ENCODE peak calls at places on chromosomes 5 and 9, in nine cellular contexts. D is AG04450, Q is tibial nerve, T is Peyer's patch, L is A549, A is fibroblast of lung, I is BE2C, X is lower lobe of right lung, N is psoas muscle. K is an unnamed sample. For H3K9me3, the result is how much of the 10 kb centered on the place peaks cover.

GRCh38 chr5:142317173-142317572 is 7.6 kb downstream of the SPRY4 start:
- DNase-seq in A (no peak), X (no peak), T (no peak), D (no peak), Q (no peak), L (no peak), I (no peak), N (no peak), K (no peak)

GRCh38 chr5:140162275-140162674 is 12.7 kb upstream of the CYSTM1 start:
- DNase-seq in T (no peak), X (no peak), I (no peak), L (no peak), D (no peak), N (no peak), Q (no peak), A (no peak), K (no peak)

GRCh38 chr5:168897387-168898122 is 318.4 kb upstream of the PANK3 start:
- DNase-seq in T (no peak), I (no peak), X (no peak), N (no peak), A (no peak), D (no peak), L (no peak), Q (no peak), K (no peak)

GRCh38 chr9:128877852-128878251 is 3.9 kb downstream of the KYAT1 start:
- DNase-seq in I (no peak), A (no peak), D (no peak), T (no peak), Q (no peak), N (no peak), X (no peak), L (no peak), K (no peak)

GRCh38 chr9:131289301-131290038 is at the start of gene PLPP7:
- DNase-seq in A (peak), T (peak), L (no peak), D (no peak), I (peak), Q (peak), X (no peak), N (peak), K (no peak)

GRCh38 chr5:31192442-31192841 is 1.0 kb upstream of the CDH6 start:
- DNase-seq in I (peak), A (no peak), L (no peak), N (no peak), T (no peak), X (no peak), D (no peak), Q (no peak), K (no peak)

GRCh38 chr5:161311141-161311708 is 235.3 kb downstream of the GABRB2 start:
- DNase-seq in L (no peak), I (no peak), T (no peak), X (no peak), N (no peak), D (no peak), Q (no peak), A (no peak), K (no peak)

GRCh38 chr5:74360535-74361210 is 279.9 kb downstream of the ENC1 start:
- DNase-seq in I (no peak), X (no peak), Q (no peak), T (no peak), N (no peak), L (no peak), A (peak), D (no peak), K (no peak)

GRCh38 chr5:7047862-7048261 is 334.6 kb downstream of the TENT4A start:
- DNase-seq in I (no peak), A (no peak), L (no peak), X (no peak), D (no peak), Q (no peak), T (no peak), N (no peak), K (no peak)

GRCh38 chr5:139671096-139671841 is 23.1 kb downstream of the CXXC5 start:
- DNase-seq in N (no peak), A (peak), Q (no peak), T (peak), D (no peak), L (no peak), X (no peak), I (no peak), K (no peak)

GRCh38 chr9:122336836-122337560 is 33.8 kb upstream of the PTGS1 start:
- DNase-seq in N (no peak), A (no peak), T (peak), D (no peak), I (no peak), L (no peak), X (no peak), Q (no peak), K (no peak)

GRCh38 chr9:35771943-35772342 is 17.9 kb upstream of the MSMP start:
- DNase-seq in Q (no peak), A (no peak), I (no peak), X (no peak), L (no peak), N (no peak), D (no peak), T (no peak), K (no peak)

GRCh38 chr5:169856571-169856970 is 123.7 kb downstream of the INSYN2B start:
- DNase-seq in T (no peak), N (no peak), L (peak), Q (no peak), D (peak), I (no peak), A (peak), X (no peak), K (no peak)

GRCh38 chr9:126151031-126151670 is 175.5 kb upstream of the MVB12B start:
- DNase-seq in N (no peak), L (no peak), D (no peak), I (no peak), Q (no peak), X (no peak), A (peak), T (no peak), K (no peak)

GRCh38 chr5:59722875-59723274 is 170.7 kb downstream of the PDE4D start:
- DNase-seq in Q (no peak), L (no peak), I (no peak), N (no peak), D (no peak), A (peak), T (no peak), X (no peak), K (no peak)

GRCh38 chr9:33273972-33274328 is 9.1 kb downstream of the CHMP5 start:
- DNase-seq in D (no peak), N (no peak), L (no peak), X (no peak), T (no peak), I (no peak), A (peak), Q (no peak), K (no peak)

GRCh38 chr9:126612329-126612812 is 1.4 kb upstream of the LMX1B start:
- DNase-seq in L (no peak), T (no peak), Q (no peak), I (no peak), N (no peak), X (no peak), A (no peak), D (no peak), K (no peak)

GRCh38 chr5:101418735-101419134 is 515.7 kb upstream of the ST8SIA4 start:
- DNase-seq in Q (no peak), X (no peak), T (no peak), N (no peak), L (no peak), I (no peak), D (no peak), A (peak), K (no peak)

GRCh38 chr5:73170522-73170921 is 2.5 kb upstream of the TMEM174 start:
- DNase-seq in N (no peak), D (no peak), T (no peak), L (no peak), X (no peak), Q (no peak), I (peak), A (no peak), K (no peak)

GRCh38 chr5:25091917-25092316 is 447.1 kb upstream of the CDH10 start:
- DNase-seq in Q (no peak), T (no peak), I (no peak), A (peak), D (no peak), X (no peak), N (no peak), L (no peak), K (no peak)

GRCh38 chr5:150272531-150272930 is 17.0 kb downstream of the CAMK2A start:
- DNase-seq in N (no peak), L (peak), D (no peak), Q (no peak), I (peak), T (no peak), A (peak), X (no peak), K (no peak)

GRCh38 chr5:28380172-28380571 is 1341.8 kb upstream of the CDH9 start:
- DNase-seq in A (no peak), L (no peak), T (no peak), X (no peak), D (no peak), I (no peak), Q (no peak), N (no peak), K (no peak)

GRCh38 chr5:61675015-61675692 is 343.1 kb downstream of the ZSWIM6 start:
- DNase-seq in N (no peak), Q (no peak), X (no peak), T (no peak), L (no peak), I (no peak), A (no peak), D (no peak), K (no peak)

GRCh38 chr5:123371575-123372179 is 51.5 kb downstream of the CEP120 start:
- DNase-seq in D (no peak), I (peak), X (peak), T (peak), A (no peak), Q (peak), L (peak), N (peak), K (no peak)

GRCh38 chr5:88675758-88676636 is 207.0 kb downstream of the MEF2C start:
- DNase-seq in D (no peak), X (no peak), A (peak), Q (no peak), T (no peak), I (no peak), L (peak), N (no peak), K (no peak)

GRCh38 chr5:176418251-176418650 is 1.9 kb upstream of the CLTB start:
- DNase-seq in L (no peak), A (peak), X (no peak), T (no peak), I (no peak), D (no peak), Q (no peak), N (no peak), K (no peak)

GRCh38 chr5:176425138-176425537 is 8.8 kb upstream of the CLTB start:
- DNase-seq in T (no peak), A (peak), X (no peak), N (no peak), I (no peak), Q (no peak), D (no peak), L (no peak), K (no peak)

GRCh38 chr5:176424181-176424580 is 7.8 kb upstream of the CLTB start:
- DNase-seq in D (no peak), A (no peak), N (no peak), Q (no peak), L (no peak), X (no peak), I (no peak), T (no peak), K (no peak)

GRCh38 chr5:176420086-176420485 is 3.7 kb upstream of the CLTB start:
- DNase-seq in A (no peak), Q (no peak), L (no peak), I (no peak), T (no peak), D (no peak), X (no peak), N (no peak), K (no peak)

GRCh38 chr5:176420972-176421544 is 4.7 kb upstream of the CLTB start:
- DNase-seq in A (no peak), Q (no peak), T (no peak), N (no peak), L (no peak), I (no peak), D (no peak), X (no peak), K (no peak)
- H3K9me3 ChIP-seq in A (under half), Q (under half), T (under half), N (under half), L (under half), I (under half), D (under half), X (under half), K (under half)

GRCh38 chr5:172764861-172765765 is 5.9 kb downstream of the DUSP1 start:
- DNase-seq in A (peak), X (peak), L (peak), N (peak), Q (peak), D (peak), T (peak), I (peak), K (peak)
- TF ChIP-seq CTCF in A (no peak), X (no peak), L (no peak), N (no peak), Q (peak), D (no peak), T (no peak), I (peak), K (no peak)

GRCh38 chr5:12865529-12865928 is 961.3 kb upstream of the CTNND2 start:
- DNase-seq in T (no peak), I (no peak), Q (no peak), L (no peak), N (no peak), D (no peak), A (peak), X (no peak), K (no peak)

DNA sequence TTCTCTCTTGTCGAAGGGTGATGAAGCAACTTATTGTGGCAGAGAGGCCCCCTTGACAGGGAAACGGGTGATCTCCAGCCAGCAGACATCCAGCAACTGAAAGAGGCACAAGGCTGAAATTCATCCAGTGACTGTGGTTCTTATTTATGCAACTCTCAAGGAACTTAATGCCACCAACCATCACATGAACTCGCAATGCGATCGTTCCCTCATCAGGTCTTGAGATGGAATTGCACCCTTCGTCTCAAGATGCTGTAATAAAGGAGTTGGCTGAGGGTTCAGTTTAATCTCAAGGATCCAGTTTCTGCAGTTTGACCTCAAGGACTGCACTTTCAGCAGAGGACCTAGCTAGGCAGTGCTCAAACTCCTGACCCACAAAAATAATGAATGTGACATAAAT is 957.6 kb upstream of the CTNND2 start:
- DNase-seq in D (no peak), N (no peak), Q (no peak), X (no peak), T (no peak), A (no peak), L (no peak), I (no peak), K (no peak)
- H3K9me3 ChIP-seq in D (under half), N (under half), Q (under half), X (under half), T (under half), A (under half), L (under half), I (under half), K (under half)

GRCh38 chr5:126338516-126339153 is 84.6 kb upstream of the GRAMD2B start:
- DNase-seq in L (no peak), X (no peak), Q (no peak), N (no peak), A (no peak), T (no peak), I (no peak), D (no peak), K (no peak)
- TF ChIP-seq CTCF in L (no peak), X (no peak), Q (no peak), N (no peak), A (no peak), T (no peak), I (no peak), D (no peak), K (no peak)

K was measured in CD4-positive, alpha-beta T cell.